ENCODE peak calls at places on chromosomes 1 and 21, in five cellular contexts. A is suprapubic skin, B is HCT116, K is prostate gland, C is stomach. X is an unnamed sample.
A peak's percentile ranks its signal among the peaks of the same experiment; 100 is the strongest.

GRCh38 chr21:33899199-33899598 is 16.4 kb downstream of the ATP5PO start:
- DNase-seq in A (no peak), B (no peak), C (no peak), K (no peak), X (no peak)

GRCh38 chr21:29005696-29006095 is 13.0 kb upstream of the LTN1 start:
- DNase-seq in K (no peak), B (no peak), A (no peak), C (no peak), X (no peak)

GRCh38 chr1:211135342-211135950 is 1.5 kb upstream of the KCNH1 start:
- DNase-seq in B (peak; percentile 45), K (no peak), A (no peak), C (no peak), X (no peak)

GRCh38 chr1:54012008-54012325 is 6.0 kb downstream of the LDLRAD1 start:
- DNase-seq in A (peak; percentile 40), C (no peak), K (no peak), B (no peak), X (no peak)

GRCh38 chr1:18528616-18529015 is 47.9 kb downstream of the KLHDC7A start:
- DNase-seq in C (no peak), B (no peak), K (no peak), A (no peak), X (peak; percentile 62)

GRCh38 chr1:29732438-29732837 is 496.1 kb downstream of the PTPRU start:
- DNase-seq in B (no peak), K (no peak), C (no peak), A (no peak), X (no peak)

GRCh38 chr1:68777850-68778249 is 281.0 kb upstream of the DEPDC1 start:
- DNase-seq in A (no peak), B (no peak), K (no peak), C (no peak), X (no peak)

GRCh38 chr1:186374313-186375151 is 521 bp downstream of the TPR start:
- DNase-seq in A (no peak), B (peak; percentile 40), K (peak; percentile 44), C (peak; percentile 33), X (no peak)

GRCh38 chr1:232247669-232248068 is 382.3 kb downstream of the SIPA1L2 start:
- DNase-seq in B (no peak), A (no peak), C (no peak), K (peak; percentile 39), X (no peak)

GRCh38 chr1:167137285-167138192 is 43.7 kb downstream of the STYXL2 start:
- DNase-seq in K (no peak), B (no peak), C (no peak), A (no peak), X (no peak)

GRCh38 chr1:26787381-26787705 is 407 bp upstream of the PIGV start:
- DNase-seq in C (peak; percentile 52), A (no peak), B (no peak), K (no peak), X (no peak)

GRCh38 chr1:64967381-64967780 is 1.0 kb upstream of the JAK1 start:
- DNase-seq in K (no peak), B (no peak), A (no peak), C (no peak), X (no peak)

GRCh38 chr1:218480691-218481099 is 135.6 kb downstream of the TGFB2 start:
- DNase-seq in C (no peak), B (no peak), A (no peak), K (no peak), X (no peak)

GRCh38 chr1:210586785-210587184 is 258.1 kb downstream of the HHAT start:
- DNase-seq in C (no peak), K (no peak), A (no peak), B (no peak), X (no peak)

GRCh38 chr1:34425785-34426184 is 249.1 kb downstream of the C1orf94 start:
- DNase-seq in A (no peak), B (no peak), K (no peak), C (no peak), X (no peak)

GRCh38 chr1:221794079-221794670 is 52.3 kb upstream of the DUSP10 start:
- DNase-seq in A (no peak), B (no peak), C (no peak), K (no peak), X (no peak)

GRCh38 chr1:119915517-119915916 is 19.2 kb upstream of the ADAM30 start:
- DNase-seq in B (no peak), K (no peak), A (no peak), C (no peak), X (no peak)
- H3K36me3 ChIP-seq in B (peaks cover 23% of the 10 kb centered on the region), K (peaks cover 8% of the 10 kb centered on the region), A (peaks cover 68% of the 10 kb centered on the region), C (peaks cover 78% of the 10 kb centered on the region), X (peaks cover 53% of the 10 kb centered on the region)

GRCh38 chr21:46284077-46284644 is 1.2 kb downstream of the MCM3AP start:
- DNase-seq in C (no peak), B (no peak), K (no peak), A (no peak), X (no peak)

GRCh38 chr21:46285206-46285661 is at the start of gene MCM3AP:
- DNase-seq in B (no peak), A (no peak), K (no peak), C (no peak), X (no peak)

GRCh38 chr21:46285761-46286667 is at the start of gene YBEY:
- DNase-seq in K (peak; percentile 84), C (peak; percentile 89), A (peak; percentile 92), B (peak; percentile 81), X (no peak)

GRCh38 chr21:46286668-46286982 is 483 bp downstream of the YBEY start:
- DNase-seq in A (no peak), C (no peak), K (no peak), B (no peak), X (no peak)

GRCh38 chr21:46284722-46285121 is 689 bp downstream of the MCM3AP start:
- DNase-seq in B (no peak), C (no peak), K (no peak), A (no peak), X (no peak)
- H3K4me3 ChIP-seq in B (peak overlapping the region; percentile 100), C (peak overlapping the region; percentile 92), K (no peak overlapping the region), A (peak overlapping the region; percentile 94), X (peak overlapping the region; percentile 80)

DNA sequence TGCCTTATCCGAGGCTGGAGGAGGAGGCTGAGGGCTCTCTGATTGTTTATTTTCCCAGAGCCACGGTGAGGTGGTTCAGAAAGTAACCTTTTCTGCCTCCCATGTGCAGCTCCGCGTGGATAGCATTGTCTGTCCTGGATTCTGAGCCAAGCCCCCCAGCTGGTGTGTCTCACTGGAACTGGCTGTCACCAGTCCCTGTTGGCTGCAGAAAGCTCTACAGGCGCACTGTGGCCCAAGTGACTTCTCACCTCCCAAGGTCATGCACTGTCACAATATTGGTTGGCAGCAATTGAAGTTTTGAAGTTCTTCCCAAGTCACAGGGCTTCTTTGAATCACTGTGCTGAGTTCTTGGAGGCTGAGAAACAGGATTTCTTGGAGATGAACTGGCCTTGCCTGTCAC is 8.2 kb downstream of the BMP8A start:
- DNase-seq in K (no peak), C (no peak), B (no peak), A (no peak), X (no peak)
- TF ChIP-seq POLR2AphosphoS5 in K (peak; percentile 16), C (no peak), B (no peak), A (no peak), X (no peak)

DNA sequence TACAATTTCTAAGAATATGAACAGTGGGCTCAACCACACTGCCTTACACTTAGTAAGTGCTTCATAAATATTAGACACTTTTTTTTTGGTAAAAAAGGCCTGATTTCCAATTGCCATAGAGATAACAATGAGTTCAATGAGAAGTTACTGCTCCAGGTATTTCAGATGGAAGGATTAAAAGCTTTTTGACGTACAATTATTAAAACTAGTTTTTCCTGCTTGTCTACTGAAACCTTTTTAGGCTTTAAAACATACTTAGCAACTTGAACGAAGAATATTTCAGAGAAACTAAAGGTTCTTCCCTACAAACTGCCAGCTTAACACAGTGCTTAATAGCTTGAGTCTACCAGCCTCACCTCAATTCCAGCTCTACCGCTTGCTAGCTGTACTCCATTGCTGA is 43.7 kb downstream of the TRIT1 start:
- DNase-seq in B (no peak), K (no peak), A (no peak), C (no peak), X (no peak)
- H3K36me3 ChIP-seq in B (peaks cover 45% of the 10 kb centered on the region), K (no peaks in the 10 kb centered on the region), A (peaks cover 62% of the 10 kb centered on the region), C (peaks cover 70% of the 10 kb centered on the region), X (peaks cover 40% of the 10 kb centered on the region)

GRCh38 chr1:118978914-118979701 is 9.0 kb downstream of the TBX15 start:
- DNase-seq in B (no peak), C (no peak), A (no peak), K (no peak), X (no peak)
- H3K4me3 ChIP-seq in B (no peak overlapping the region), C (peak overlapping the region; percentile 31), A (peak overlapping the region; percentile 32), K (no peak overlapping the region), X (no peak overlapping the region)

DNA sequence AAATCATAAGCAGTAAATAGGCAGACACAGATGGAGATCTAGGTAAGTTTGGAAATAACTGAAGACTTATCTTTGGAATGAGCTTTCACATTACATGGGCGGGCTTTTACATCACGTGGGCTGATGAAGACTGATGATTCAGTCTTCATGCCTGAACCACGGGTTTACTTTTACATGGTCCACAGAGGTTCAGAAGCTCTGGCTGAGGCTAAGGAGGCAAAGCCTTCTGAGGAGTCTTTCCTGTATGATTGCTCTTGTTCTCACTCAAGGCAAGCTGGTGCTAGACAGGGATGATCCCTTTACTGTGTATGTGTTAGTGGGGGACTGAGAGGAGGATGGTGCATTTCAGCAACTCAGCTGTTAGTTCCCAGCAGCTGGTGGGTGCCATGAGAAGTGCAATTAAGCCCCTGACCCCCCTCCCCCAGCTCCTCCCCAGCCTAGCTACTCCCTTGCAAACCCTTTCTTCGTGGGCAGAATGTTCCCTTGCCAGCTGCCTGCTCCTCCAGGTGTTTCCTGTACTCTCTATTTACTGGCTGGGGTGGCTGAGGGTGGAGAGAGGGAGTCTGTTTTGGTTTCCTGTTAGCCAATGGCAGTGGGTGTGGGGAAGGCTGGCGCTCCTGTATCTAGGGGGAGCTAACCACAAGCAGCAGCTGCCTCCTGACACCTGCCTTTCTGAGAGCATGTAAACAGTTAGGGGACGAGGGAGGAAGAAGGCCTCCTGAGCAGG is 15.4 kb downstream of the BTG2 start:
- DNase-seq in A (no peak), C (peak; percentile 85), K (peak; percentile 80), B (no peak), X (no peak)
- TF ChIP-seq POLR2AphosphoS5 in A (no peak), C (peak; percentile 83), K (peak; percentile 87), B (no peak), X (peak; percentile 56)

GRCh38 chr1:93670141-93670540 is 11.5 kb downstream of the BCAR3 start:
- DNase-seq in C (peak; percentile 52), A (no peak), K (peak; percentile 89), B (peak; percentile 68), X (peak; percentile 79)
- H3K36me3 ChIP-seq in C (no peaks in the 10 kb centered on the region), A (no peaks in the 10 kb centered on the region), K (no peaks in the 10 kb centered on the region), B (peaks cover 53% of the 10 kb centered on the region), X (no peaks in the 10 kb centered on the region)

X was measured in vagina.